ENCODE peak calls at places on chromosomes 6 and 20, in six cellular contexts. Q is PC-3, V is lower leg skin, N is left lung, R is GM06990, D is Calu3. S is an unnamed sample.

GRCh38 chr20:37314617-37315292 is 25.3 kb downstream of the MANBAL start:
- DNase-seq in D (no peak), N (peak; percentile 34), Q (no peak), V (peak; percentile 86), R (no peak), S (no peak)

GRCh38 chr20:61898405-61898804 is 167.3 kb downstream of the TAF4 start:
- DNase-seq in D (no peak), V (no peak), N (no peak), Q (no peak), R (no peak), S (no peak)

GRCh38 chr6:39791850-39792500 is at the start of gene DAAM2:
- DNase-seq in Q (no peak), V (peak; percentile 92), R (no peak), D (no peak), N (peak; percentile 48), S (no peak)

GRCh38 chr6:8743146-8743745 is 307.9 kb upstream of the SLC35B3 start:
- DNase-seq in N (no peak), D (peak; percentile 1), Q (no peak), R (no peak), V (no peak), S (peak; percentile 26)

GRCh38 chr6:5157744-5158143 is 72.6 kb downstream of the PPP1R3G start:
- DNase-seq in V (no peak), Q (no peak), D (no peak), R (no peak), N (no peak), S (no peak)

GRCh38 chr6:128518531-128519131 is 1.8 kb downstream of the PTPRK start:
- DNase-seq in R (no peak), V (no peak), Q (peak; percentile 31), D (no peak), N (no peak), S (no peak)

GRCh38 chr20:400451-401275 is 7.4 kb upstream of the RBCK1 start:
- DNase-seq in V (no peak), D (no peak), Q (no peak), N (no peak), R (no peak), S (no peak)

GRCh38 chr6:34664270-34664971 is 32.1 kb downstream of the ILRUN start:
- DNase-seq in V (no peak), Q (peak; percentile 9), R (no peak), N (no peak), D (no peak), S (no peak)

GRCh38 chr6:139536751-139537617 is 162.5 kb upstream of the CITED2 start:
- DNase-seq in V (no peak), Q (no peak), R (no peak), D (no peak), N (no peak), S (no peak)

GRCh38 chr6:23510778-23511510 is 615.1 kb upstream of the NRSN1 start:
- DNase-seq in Q (no peak), D (no peak), N (no peak), R (no peak), V (no peak), S (no peak)

GRCh38 chr6:19697744-19698290 is 139.4 kb upstream of the ID4 start:
- DNase-seq in V (no peak), Q (peak; percentile 78), D (no peak), N (no peak), R (no peak), S (no peak)

GRCh38 chr20:1566701-1567100 is 9.2 kb upstream of the SIRPD start:
- DNase-seq in V (no peak), Q (peak; percentile 79), D (no peak), R (no peak), N (no peak), S (no peak)

GRCh38 chr6:109769213-109769612 is 78.1 kb downstream of the FIG4 start:
- DNase-seq in V (no peak), Q (no peak), N (no peak), R (peak; percentile 40), D (no peak), S (peak; percentile 21)

GRCh38 chr20:59063358-59064213 is 21.0 kb upstream of the PRELID3B start:
- DNase-seq in V (no peak), D (peak; percentile 36), N (no peak), Q (no peak), R (no peak), S (no peak)

GRCh38 chr6:134173007-134173690 is 120.7 kb upstream of the SLC2A12 start:
- DNase-seq in Q (no peak), R (no peak), N (no peak), D (no peak), V (no peak), S (no peak)

GRCh38 chr6:134173936-134174789 is 121.7 kb upstream of the SLC2A12 start:
- DNase-seq in N (peak; percentile 82), V (peak; percentile 98), Q (peak; percentile 85), D (peak; percentile 87), R (peak; percentile 34), S (peak; percentile 75)

GRCh38 chr6:134175532-134176282 is 123.3 kb upstream of the SLC2A12 start:
- DNase-seq in V (peak; percentile 94), Q (peak; percentile 67), D (peak; percentile 77), R (no peak), N (peak; percentile 74), S (peak; percentile 50)

GRCh38 chr6:134176283-134176975 is 124.0 kb upstream of the SLC2A12 start:
- DNase-seq in R (no peak), Q (peak; percentile 21), V (peak; percentile 88), N (peak; percentile 66), D (peak; percentile 24), S (no peak)

GRCh38 chr6:134174790-134175531 is 122.5 kb upstream of the SLC2A12 start:
- DNase-seq in V (peak; percentile 98), R (peak; percentile 88), Q (peak; percentile 86), D (peak; percentile 92), N (peak; percentile 95), S (peak; percentile 94)
- TF ChIP-seq CTCF in V (no peak), R (no peak), Q (no peak), D (no peak), N (no peak), S (peak; percentile 13)

GRCh38 chr20:51089272-51089671 is 66.4 kb upstream of the KCNG1 start:
- DNase-seq in V (no peak), N (no peak), D (no peak), Q (no peak), R (no peak), S (no peak)

GRCh38 chr20:51093240-51093763 is 70.4 kb upstream of the KCNG1 start:
- DNase-seq in N (no peak), V (no peak), Q (peak; percentile 70), D (no peak), R (no peak), S (no peak)

GRCh38 chr20:51089840-51090239 is 66.9 kb upstream of the KCNG1 start:
- DNase-seq in Q (no peak), N (no peak), D (no peak), R (no peak), V (no peak), S (no peak)

GRCh38 chr20:51092238-51092822 is 69.4 kb upstream of the KCNG1 start:
- DNase-seq in R (no peak), N (no peak), Q (no peak), D (no peak), V (no peak), S (no peak)

DNA sequence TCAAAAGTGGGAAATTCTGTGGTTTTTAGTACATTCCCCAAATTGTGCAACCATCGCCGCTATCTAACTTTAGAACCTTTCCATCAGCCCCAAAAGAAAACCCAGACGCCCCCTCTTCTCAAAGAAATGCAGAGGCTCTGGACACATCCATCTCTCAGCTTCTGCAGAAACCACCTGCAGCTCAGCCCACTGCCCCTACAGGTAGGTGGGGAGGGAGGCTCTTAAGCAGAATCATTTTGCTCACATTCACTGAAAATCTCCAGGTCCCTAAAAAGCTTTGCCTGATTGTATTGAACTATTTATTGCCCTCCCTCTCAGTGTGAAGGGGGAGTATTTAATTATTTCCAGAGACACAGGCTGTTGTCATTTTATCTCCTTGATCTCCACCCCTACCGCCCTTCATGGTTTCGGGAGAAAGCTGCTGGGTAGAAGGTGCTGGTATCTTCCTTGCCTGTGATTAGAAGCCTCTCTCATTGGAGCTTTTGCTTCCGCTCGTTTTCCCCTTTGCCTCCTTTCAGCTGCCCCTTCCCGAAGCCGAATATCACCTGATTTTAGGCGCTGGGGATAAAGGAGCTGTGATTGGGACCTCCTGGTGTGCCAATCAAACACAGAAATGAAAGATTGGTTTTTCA is 68.8 kb upstream of the KCNG1 start:
- DNase-seq in D (no peak), V (no peak), Q (no peak), R (no peak), N (no peak), S (no peak)
- TF ChIP-seq CTCF in D (no peak), V (no peak), Q (no peak), R (no peak), N (no peak), S (no peak)

GRCh38 chr6:81734081-81734480 is 18.4 kb downstream of the TENT5A start:
- DNase-seq in N (no peak), Q (no peak), D (no peak), V (no peak), R (no peak), S (no peak)
- TF ChIP-seq CTCF in N (no peak), Q (peak; percentile 31), D (no peak), V (no peak), R (no peak), S (peak; percentile 27)

GRCh38 chr6:41275489-41275888 is 11.0 kb downstream of the TREM1 start:
- DNase-seq in N (no peak), V (no peak), R (no peak), Q (no peak), D (no peak), S (no peak)

GRCh38 chr6:41280658-41281057 is 5.8 kb downstream of the TREM1 start:
- DNase-seq in Q (peak; percentile 14), R (no peak), N (no peak), V (no peak), D (peak; percentile 63), S (no peak)

GRCh38 chr6:41277644-41278043 is 8.8 kb downstream of the TREM1 start:
- DNase-seq in D (no peak), Q (no peak), N (no peak), V (no peak), R (no peak), S (no peak)

GRCh38 chr6:41274291-41274690 is 12.2 kb downstream of the TREM1 start:
- DNase-seq in V (no peak), D (no peak), R (no peak), Q (no peak), N (no peak), S (no peak)

DNA sequence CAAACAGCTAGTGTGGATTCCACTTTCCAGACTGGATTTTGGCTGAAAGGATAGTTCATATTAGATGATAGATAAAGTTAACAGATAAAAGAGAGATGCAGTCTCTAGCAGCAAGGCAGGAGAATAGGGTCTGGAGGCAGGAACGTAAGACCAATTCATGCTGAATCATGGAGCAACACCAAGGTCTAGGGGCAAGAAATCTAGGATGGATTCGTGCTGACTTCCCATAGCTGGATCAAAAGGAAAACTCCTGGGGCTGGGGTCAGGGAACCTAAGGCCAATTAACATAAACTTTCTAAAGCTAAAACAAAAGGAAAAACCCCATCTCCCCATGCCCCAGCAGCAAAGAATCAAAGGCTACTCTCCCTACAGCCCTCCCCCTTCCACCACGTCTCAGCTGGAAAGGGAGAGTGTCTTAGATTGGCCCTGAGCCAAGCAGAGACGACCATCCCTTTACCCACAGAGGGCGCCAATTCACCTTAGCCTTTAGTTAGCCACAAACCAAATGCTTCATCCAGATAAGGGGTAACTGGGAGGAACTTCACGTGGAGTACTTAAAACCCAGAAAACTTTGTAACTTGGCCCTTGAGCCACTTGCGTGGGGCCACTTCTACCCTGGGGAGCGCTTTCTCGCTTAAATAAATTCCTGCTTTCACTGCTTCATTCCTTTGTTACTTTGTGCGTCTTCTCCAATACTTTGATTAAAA is 7.6 kb downstream of the TREM1 start:
- DNase-seq in R (no peak), Q (peak; percentile 60), N (peak; percentile 71), D (peak; percentile 83), V (no peak), S (peak; percentile 56)
- TF ChIP-seq CTCF in R (peak; percentile 72), Q (peak; percentile 63), N (peak; percentile 36), D (peak; percentile 65), V (no peak), S (peak; percentile 65)

S was measured in GM13977.